ENCODE peak calls at places on chromosome 21, in five cellular contexts. One of them, this sample, is unnamed.

GRCh38 chr21:43884012-43884860 is 19.2 kb downstream of the AGPAT3 start:
- DNase-seq in cardiac fibroblast: no peak
- DNase-seq in heart left ventricle: no peak
- DNase-seq in neuronal stem cell: no peak
- DNase-seq in HS-5: no peak
- DNase-seq in this sample: no peak

GRCh38 chr21:35467536-35467935 is 418.4 kb upstream of the RUNX1 start:
- DNase-seq in cardiac fibroblast: no peak
- DNase-seq in heart left ventricle: no peak
- DNase-seq in neuronal stem cell: no peak
- DNase-seq in HS-5: no peak
- DNase-seq in this sample: peak

GRCh38 chr21:34072145-34073031 is 990 bp upstream of the MRPS6 start:
- DNase-seq in cardiac fibroblast: no peak
- DNase-seq in heart left ventricle: peak
- DNase-seq in neuronal stem cell: no peak
- DNase-seq in HS-5: no peak
- DNase-seq in this sample: no peak

GRCh38 chr21:35252831-35253230 is 203.7 kb upstream of the RUNX1 start:
- DNase-seq in cardiac fibroblast: peak
- DNase-seq in heart left ventricle: no peak
- DNase-seq in neuronal stem cell: no peak
- DNase-seq in HS-5: peak
- DNase-seq in this sample: no peak

GRCh38 chr21:35814858-35815619 is 245.3 kb downstream of the SETD4 start:
- DNase-seq in cardiac fibroblast: peak
- DNase-seq in heart left ventricle: no peak
- DNase-seq in neuronal stem cell: no peak
- DNase-seq in HS-5: no peak
- DNase-seq in this sample: no peak

GRCh38 chr21:46031484-46031883 is 49.9 kb downstream of the COL6A1 start:
- DNase-seq in cardiac fibroblast: no peak
- DNase-seq in heart left ventricle: no peak
- DNase-seq in neuronal stem cell: no peak
- DNase-seq in HS-5: no peak
- DNase-seq in this sample: no peak

GRCh38 chr21:37656899-37657298 is 259.4 kb downstream of the KCNJ6 start:
- DNase-seq in cardiac fibroblast: no peak
- DNase-seq in heart left ventricle: no peak
- DNase-seq in neuronal stem cell: no peak
- DNase-seq in HS-5: no peak
- DNase-seq in this sample: no peak

GRCh38 chr21:29473808-29474207 is 175.1 kb downstream of the BACH1 start:
- DNase-seq in cardiac fibroblast: no peak
- DNase-seq in heart left ventricle: no peak
- DNase-seq in neuronal stem cell: no peak
- DNase-seq in HS-5: no peak
- DNase-seq in this sample: no peak

GRCh38 chr21:45579383-45580180 is 37.3 kb upstream of the SLC19A1 start:
- DNase-seq in cardiac fibroblast: no peak
- DNase-seq in heart left ventricle: no peak
- DNase-seq in neuronal stem cell: no peak
- DNase-seq in HS-5: no peak
- DNase-seq in this sample: no peak

GRCh38 chr21:45308211-45309068 is 20.7 kb upstream of the POFUT2 start:
- DNase-seq in cardiac fibroblast: peak
- DNase-seq in heart left ventricle: peak
- DNase-seq in neuronal stem cell: no peak
- DNase-seq in HS-5: no peak
- DNase-seq in this sample: no peak

GRCh38 chr21:15539376-15539775 is 190.4 kb upstream of the USP25 start:
- DNase-seq in cardiac fibroblast: no peak
- DNase-seq in heart left ventricle: no peak
- DNase-seq in neuronal stem cell: no peak
- DNase-seq in HS-5: no peak
- DNase-seq in this sample: no peak

GRCh38 chr21:46325073-46325912 is 1.3 kb downstream of the PCNT start:
- DNase-seq in cardiac fibroblast: peak
- DNase-seq in heart left ventricle: peak
- DNase-seq in neuronal stem cell: peak
- DNase-seq in HS-5: no peak
- DNase-seq in this sample: no peak

GRCh38 chr21:37619464-37619974 is 252.9 kb downstream of the DYRK1A start:
- DNase-seq in cardiac fibroblast: no peak
- DNase-seq in heart left ventricle: peak
- DNase-seq in neuronal stem cell: no peak
- DNase-seq in HS-5: no peak
- DNase-seq in this sample: no peak

GRCh38 chr21:31920275-31920674 is 47.5 kb downstream of the HUNK start:
- DNase-seq in cardiac fibroblast: no peak
- DNase-seq in heart left ventricle: no peak
- DNase-seq in neuronal stem cell: no peak
- DNase-seq in HS-5: no peak
- DNase-seq in this sample: no peak

GRCh38 chr21:34996304-34997081 is 52.6 kb downstream of the RUNX1 start:
- DNase-seq in cardiac fibroblast: peak
- DNase-seq in heart left ventricle: peak
- DNase-seq in neuronal stem cell: no peak
- DNase-seq in HS-5: no peak
- DNase-seq in this sample: no peak

GRCh38 chr21:31700040-31700439 is 31.9 kb downstream of the SCAF4 start:
- DNase-seq in cardiac fibroblast: no peak
- DNase-seq in heart left ventricle: no peak
- DNase-seq in neuronal stem cell: no peak
- DNase-seq in HS-5: no peak
- DNase-seq in this sample: no peak

GRCh38 chr21:37155216-37155615 is 82.2 kb downstream of the TTC3 start:
- DNase-seq in cardiac fibroblast: peak
- DNase-seq in heart left ventricle: no peak
- DNase-seq in neuronal stem cell: no peak
- DNase-seq in HS-5: no peak
- DNase-seq in this sample: no peak

GRCh38 chr21:33402011-33402979 is 918 bp upstream of the IFNGR2 start:
- DNase-seq in cardiac fibroblast: peak
- DNase-seq in heart left ventricle: peak
- DNase-seq in neuronal stem cell: peak
- DNase-seq in HS-5: no peak
- DNase-seq in this sample: no peak

GRCh38 chr21:31354604-31355443 is 10.8 kb upstream of the TIAM1 start:
- DNase-seq in cardiac fibroblast: peak
- DNase-seq in heart left ventricle: no peak
- DNase-seq in neuronal stem cell: no peak
- DNase-seq in HS-5: peak
- DNase-seq in this sample: peak

GRCh38 chr21:41109174-41109573 is 58.8 kb upstream of the BACE2 start:
- DNase-seq in cardiac fibroblast: no peak
- DNase-seq in heart left ventricle: no peak
- DNase-seq in neuronal stem cell: no peak
- DNase-seq in HS-5: no peak
- DNase-seq in this sample: no peak

GRCh38 chr21:46003575-46004007 is 22.0 kb downstream of the COL6A1 start:
- DNase-seq in cardiac fibroblast: no peak
- DNase-seq in heart left ventricle: peak
- DNase-seq in neuronal stem cell: no peak
- DNase-seq in HS-5: no peak
- DNase-seq in this sample: no peak